ENCODE peak calls at places on chromosomes 7 and 10, in ten cellular contexts. O is AG04450, A is mammary epithelial cell, E is dorsolateral prefrontal cortex, D is astrocyte of the cerebellum, K is neural progenitor cell, Z is fibroblast of lung, Y is tibial artery, N is right lobe of liver, M is heart left ventricle. H is an unnamed sample.

GRCh38 chr10:19977097-19977521 is 160.9 kb downstream of the PLXDC2 start:
- DNase-seq in Z (no peak), E (no peak), A (no peak), D (no peak), N (no peak), K (no peak), Y (no peak), M (no peak), O (no peak), H (peak; percentile 39)

GRCh38 chr7:41491313-41491712 is 211.6 kb downstream of the INHBA start:
- DNase-seq in O (peak; percentile 58), E (no peak), Y (no peak), M (no peak), A (no peak), D (no peak), K (no peak), Z (peak; percentile 31), N (no peak), H (no peak)

GRCh38 chr10:2011106-2011716 is 273.9 kb upstream of the ADARB2 start:
- DNase-seq in M (no peak), N (no peak), Z (no peak), E (no peak), D (no peak), Y (no peak), O (no peak), K (peak; percentile 61), A (no peak), H (no peak)

GRCh38 chr10:5163487-5163886 is 21.5 kb downstream of the AKR1C8 start:
- DNase-seq in E (no peak), N (no peak), Y (no peak), K (no peak), O (no peak), M (no peak), Z (no peak), D (no peak), A (no peak), H (no peak)

GRCh38 chr7:150450491-150450992 is at the start of gene GIMAP8:
- DNase-seq in Y (peak; percentile 55), E (no peak), M (peak; percentile 82), A (no peak), N (peak; percentile 67), D (no peak), O (no peak), Z (no peak), K (no peak), H (no peak)

GRCh38 chr10:23310443-23310842 is 34.2 kb downstream of the C10orf67 start:
- DNase-seq in E (no peak), N (no peak), M (no peak), D (no peak), Z (peak; percentile 6), K (peak; percentile 8), A (no peak), Y (no peak), O (no peak), H (no peak)

GRCh38 chr10:43867667-43868361 is 219.1 kb upstream of the ZNF32 start:
- DNase-seq in O (no peak), A (no peak), N (no peak), E (no peak), M (no peak), K (no peak), D (no peak), Z (peak; percentile 89), Y (no peak), H (no peak)

GRCh38 chr10:62585211-62585758 is 211.1 kb downstream of the ZNF365 start:
- DNase-seq in E (no peak), O (no peak), K (no peak), Z (peak; percentile 17), Y (no peak), D (no peak), A (no peak), N (no peak), M (peak; percentile 51), H (no peak)

GRCh38 chr10:93334901-93335312 is 147.2 kb downstream of the MYOF start:
- DNase-seq in Y (no peak), E (no peak), D (no peak), N (no peak), Z (peak; percentile 72), M (no peak), A (peak; percentile 94), O (no peak), K (no peak), H (no peak)

GRCh38 chr7:11748884-11749283 is 83.1 kb downstream of the THSD7A start:
- DNase-seq in Z (no peak), M (no peak), D (no peak), K (no peak), O (no peak), A (no peak), Y (no peak), N (no peak), E (no peak), H (no peak)

GRCh38 chr10:28959850-28960501 is 282.7 kb downstream of the BAMBI start:
- DNase-seq in M (no peak), A (no peak), E (no peak), N (no peak), Z (peak; percentile 39), Y (no peak), O (no peak), K (no peak), D (no peak), H (no peak)

GRCh38 chr10:3902809-3903410 is 117.9 kb upstream of the KLF6 start:
- DNase-seq in M (no peak), E (no peak), Z (peak; percentile 77), A (no peak), N (no peak), K (no peak), Y (no peak), D (no peak), O (no peak), H (no peak)

GRCh38 chr10:101229275-101230184 is at the start of gene LBX1:
- DNase-seq in O (no peak), M (no peak), E (no peak), D (no peak), K (peak; percentile 80), Y (no peak), N (no peak), A (no peak), Z (no peak), H (no peak)

GRCh38 chr10:21727452-21728168 is 193.6 kb downstream of the MLLT10 start:
- DNase-seq in E (no peak), M (no peak), K (no peak), Y (no peak), D (no peak), A (no peak), N (no peak), O (no peak), Z (peak; percentile 54), H (peak; percentile 46)

GRCh38 chr7:39741942-39742623 is 118.7 kb downstream of the RALA start:
- DNase-seq in Y (no peak), N (no peak), D (no peak), M (no peak), K (peak; percentile 78), A (peak; percentile 67), Z (peak; percentile 38), E (no peak), O (no peak), H (no peak)
- TF ChIP-seq CTCF in Y (no peak), N (peak; percentile 17), D (peak; percentile 22), M (no peak), K (peak; percentile 71), A (peak; percentile 45), Z (peak; percentile 78), E (peak; percentile 31), O (peak; percentile 30), H (peak; percentile 42)

GRCh38 chr7:50781894-50782293 is 802 bp downstream of the GRB10 start:
- DNase-seq in E (no peak), D (no peak), M (no peak), K (no peak), Z (no peak), A (no peak), O (no peak), N (no peak), Y (no peak), H (no peak)
- H3K4me3 ChIP-seq in E (peak overlapping the region; percentile 60), D (peak overlapping the region; percentile 30), M (peak overlapping the region; percentile 70), K (peak overlapping the region; percentile 65), Z (no peak overlapping the region), A (no peak overlapping the region), O (no peak overlapping the region), N (no peak overlapping the region), Y (peak overlapping the region; percentile 55), H (peak overlapping the region; percentile 44)

DNA sequence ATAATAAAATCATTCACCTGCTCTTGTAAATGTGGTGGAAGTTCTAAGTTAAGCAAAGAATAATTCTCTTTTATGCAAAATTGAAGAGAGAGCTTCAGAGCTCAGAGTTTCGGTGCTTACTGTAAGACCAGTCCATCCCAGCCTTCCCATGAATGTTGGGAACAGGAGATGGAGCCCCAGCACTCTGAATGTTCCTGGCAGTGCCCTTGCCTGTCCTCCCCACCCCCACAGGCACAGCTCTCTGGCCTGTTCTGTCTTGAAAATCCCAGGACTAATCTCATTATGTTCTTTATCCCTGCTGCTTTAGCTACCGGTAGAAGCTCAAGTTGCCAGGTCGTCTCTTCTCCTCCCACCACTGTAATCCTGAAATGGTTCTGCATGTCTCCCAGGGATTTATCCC is 29.1 kb upstream of the LHFPL3 start:
- DNase-seq in D (no peak), A (no peak), E (no peak), Z (no peak), N (no peak), M (no peak), K (peak; percentile 4), Y (no peak), O (no peak), H (peak; percentile 2)
- TF ChIP-seq CTCF in D (no peak), A (no peak), E (no peak), Z (no peak), N (no peak), M (no peak), K (no peak), Y (no peak), O (no peak), H (no peak)

GRCh38 chr10:34740321-34740720 is 74.8 kb downstream of the PARD3 start:
- DNase-seq in Y (no peak), A (no peak), N (no peak), K (no peak), Z (no peak), O (no peak), D (no peak), E (no peak), M (no peak), H (no peak)

GRCh38 chr10:34742456-34742855 is 72.6 kb downstream of the PARD3 start:
- DNase-seq in E (no peak), O (no peak), Y (no peak), N (no peak), M (no peak), Z (peak; percentile 59), A (peak; percentile 47), K (no peak), D (no peak), H (no peak)

GRCh38 chr10:34736976-34737771 is 77.9 kb downstream of the PARD3 start:
- DNase-seq in Y (no peak), A (no peak), K (peak; percentile 55), M (no peak), D (no peak), O (no peak), Z (no peak), E (no peak), N (peak; percentile 50), H (no peak)

GRCh38 chr10:34737772-34738169 is 77.3 kb downstream of the PARD3 start:
- DNase-seq in E (no peak), O (no peak), N (no peak), A (no peak), Z (no peak), K (no peak), M (no peak), Y (no peak), D (no peak), H (no peak)

DNA sequence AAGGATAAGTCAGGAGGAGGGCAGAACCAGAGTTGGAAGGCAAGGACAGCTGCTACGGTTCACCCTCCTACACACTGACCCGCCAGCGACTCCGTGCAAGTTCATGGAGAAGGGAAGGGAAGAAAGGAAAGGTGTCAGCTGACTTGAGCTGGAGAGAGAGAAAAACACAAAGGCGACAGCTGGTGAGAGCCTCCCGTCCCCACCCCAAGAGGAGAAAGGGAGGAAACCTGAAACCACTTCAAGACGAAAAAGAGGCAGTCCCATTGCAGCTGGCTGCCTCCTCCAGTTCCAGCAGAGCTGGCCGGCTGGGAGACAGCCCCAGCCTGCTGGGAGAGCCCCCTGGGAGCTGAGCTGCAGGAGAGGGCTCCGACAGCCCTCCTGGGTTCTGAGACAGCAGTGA is 75.2 kb downstream of the PARD3 start:
- DNase-seq in K (peak; percentile 87), A (peak; percentile 79), Y (peak; percentile 28), D (peak; percentile 45), N (no peak), M (peak; percentile 54), E (no peak), O (peak; percentile 77), Z (peak; percentile 92), H (peak; percentile 66)
- H3K4me3 ChIP-seq in K (peak overlapping the region; percentile 40), A (no peak overlapping the region), Y (no peak overlapping the region), D (peak overlapping the region; percentile 9), N (no peak overlapping the region), M (peak overlapping the region; percentile 23), E (no peak overlapping the region), O (peak overlapping the region; percentile 33), Z (peak overlapping the region; percentile 13), H (peak overlapping the region; percentile 25)

H was measured in retinal pigment epithelial cell.